ENCODE peak calls at places on chromosomes 6 and 20, in nine cellular contexts. F is neural progenitor cell; J is AG09319; O is lung; E is HFF-Myc; P is cardiac fibroblast; Z is CD4-positive, alpha-beta T cell; V is ascending aorta; U is omental fat pad. N is an unnamed sample.

GRCh38 chr20:24690408-24690807 is 221.0 kb downstream of the SYNDIG1 start:
- DNase-seq in J (no peak), E (no peak), V (no peak), Z (no peak), F (no peak), O (no peak), U (no peak), P (no peak), N (no peak)

GRCh38 chr20:55678126-55678525 is 327.2 kb downstream of the CBLN4 start:
- DNase-seq in Z (no peak), E (no peak), F (no peak), J (no peak), O (no peak), V (no peak), U (no peak), P (no peak), N (no peak)

GRCh38 chr6:38933426-38933825 is 115.2 kb upstream of the GLP1R start:
- DNase-seq in U (no peak), J (no peak), Z (no peak), E (no peak), V (no peak), O (no peak), P (peak), F (no peak), N (no peak)

GRCh38 chr20:25017257-25017803 is 24.8 kb upstream of the APMAP start:
- DNase-seq in O (peak), Z (no peak), P (no peak), V (no peak), J (no peak), U (no peak), E (no peak), F (no peak), N (no peak)

GRCh38 chr6:170269151-170269872 is 21.6 kb downstream of the DLL1 start:
- DNase-seq in F (peak), P (no peak), E (no peak), V (no peak), O (no peak), U (no peak), J (no peak), Z (no peak), N (no peak)

GRCh38 chr6:41736207-41736710 is 851 bp upstream of the TFEB start:
- DNase-seq in Z (no peak), F (peak), O (no peak), J (no peak), U (no peak), V (no peak), E (no peak), P (no peak), N (no peak)

GRCh38 chr6:121849477-121849876 is 414.0 kb downstream of the GJA1 start:
- DNase-seq in J (no peak), P (peak), Z (no peak), U (no peak), E (peak), O (peak), V (no peak), F (peak), N (peak)

GRCh38 chr20:11117808-11118528 is 444.2 kb upstream of the JAG1 start:
- DNase-seq in Z (no peak), O (no peak), U (no peak), V (no peak), P (peak), F (no peak), J (no peak), E (no peak), N (no peak)

GRCh38 chr6:42316981-42317380 is 99.3 kb upstream of the MRPS10 start:
- DNase-seq in E (no peak), F (no peak), O (no peak), U (no peak), V (no peak), Z (no peak), J (no peak), P (no peak), N (no peak)

GRCh38 chr6:31058128-31058894 is 48.0 kb downstream of the MUC22 start:
- DNase-seq in F (peak), O (peak), Z (no peak), P (peak), E (peak), U (no peak), J (peak), V (no peak), N (no peak)

GRCh38 chr6:33276864-33277662 is at the start of gene B3GALT4:
- DNase-seq in E (peak), U (no peak), Z (peak), F (peak), J (no peak), P (peak), O (peak), V (no peak), N (peak)

GRCh38 chr6:145895802-145896201 is 68.4 kb downstream of the SHPRH start:
- DNase-seq in F (no peak), O (no peak), U (no peak), V (no peak), Z (no peak), J (no peak), P (peak), E (no peak), N (no peak)

GRCh38 chr6:4346659-4347333 is 211.4 kb upstream of the ECI2 start:
- DNase-seq in P (no peak), Z (no peak), E (no peak), U (no peak), O (no peak), F (no peak), V (no peak), J (no peak), N (no peak)

GRCh38 chr6:24796616-24797290 is 2.0 kb downstream of the ARMH2 start:
- DNase-seq in Z (no peak), U (no peak), J (no peak), P (no peak), V (no peak), F (no peak), O (no peak), E (no peak), N (peak)

GRCh38 chr6:14709066-14709670 is 536.7 kb upstream of the JARID2 start:
- DNase-seq in F (no peak), U (no peak), P (no peak), Z (no peak), E (no peak), O (no peak), V (no peak), J (no peak), N (no peak)

GRCh38 chr6:2132416-2132815 is 113.0 kb downstream of the GMDS start:
- DNase-seq in P (peak), Z (no peak), F (no peak), U (no peak), V (no peak), O (no peak), J (no peak), E (no peak), N (no peak)

GRCh38 chr20:36128463-36129176 is 25.9 kb upstream of the EPB41L1 start:
- DNase-seq in Z (no peak), F (no peak), E (peak), V (no peak), J (peak), U (no peak), O (no peak), P (peak), N (no peak)

GRCh38 chr6:51513891-51514290 is 573.5 kb downstream of the PKHD1 start:
- DNase-seq in Z (no peak), V (no peak), J (no peak), F (peak), P (no peak), E (no peak), U (no peak), O (no peak), N (no peak)

GRCh38 chr6:46998436-46999017 is 43.6 kb downstream of the ADGRF1 start:
- DNase-seq in F (no peak), V (no peak), J (no peak), U (no peak), O (no peak), Z (no peak), P (no peak), E (no peak), N (no peak)

DNA sequence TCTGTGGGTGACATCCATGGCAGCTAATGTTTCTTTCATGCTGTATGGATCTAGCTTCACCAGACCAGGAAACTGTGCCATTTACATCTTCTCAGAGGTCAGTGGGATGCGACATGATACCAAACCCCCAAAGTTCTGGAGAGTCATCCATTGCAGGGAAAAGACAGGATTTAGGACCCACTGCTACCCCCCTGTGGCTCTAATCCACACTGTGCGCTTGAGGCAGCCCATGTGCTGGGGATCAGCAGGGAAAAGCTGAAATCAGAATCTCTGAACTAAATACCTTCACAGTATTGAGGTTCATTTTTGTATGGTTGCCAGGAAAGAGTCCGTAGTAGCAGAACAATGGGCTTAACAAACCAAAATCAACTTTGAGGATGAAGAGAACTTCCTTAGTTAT is 164.4 kb downstream of the TMEM242 start:
- DNase-seq in U (no peak), O (no peak), V (no peak), F (peak), J (no peak), P (no peak), E (no peak), Z (no peak), N (no peak)
- TF ChIP-seq CTCF in U (no peak), O (no peak), V (no peak), F (peak), J (no peak), P (no peak), E (peak), Z (no peak), N (no peak)

DNA sequence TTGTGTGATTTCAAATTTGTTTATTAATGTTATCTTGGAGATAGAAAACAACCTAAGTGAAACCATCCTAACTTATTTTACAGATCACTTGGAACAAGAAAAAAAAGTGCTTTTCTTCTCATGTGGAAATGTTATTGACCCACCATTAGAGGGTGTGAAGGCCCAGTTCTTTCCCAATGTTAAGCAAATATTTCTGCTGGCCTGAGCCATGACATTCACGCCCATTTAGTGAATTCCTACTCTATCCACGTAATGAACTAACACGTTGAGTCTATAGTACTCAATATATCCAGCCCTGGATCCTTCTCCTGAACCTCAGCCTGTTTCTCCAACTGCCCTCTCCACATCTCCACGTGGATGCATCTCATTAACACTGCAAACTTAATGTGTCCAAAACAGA is 180.6 kb upstream of the ZFP64 start:
- DNase-seq in J (no peak), V (no peak), U (no peak), F (no peak), O (no peak), E (no peak), P (no peak), Z (no peak), N (no peak)
- TF ChIP-seq CTCF in J (no peak), V (no peak), U (no peak), F (no peak), O (no peak), E (no peak), P (no peak), Z (no peak), N (no peak)

GRCh38 chr6:158999669-159000403 is at the start of gene RSPH3:
- DNase-seq in Z (peak), P (peak), O (peak), F (peak), E (peak), J (peak), U (peak), V (peak), N (peak)
- TF ChIP-seq CTCF in Z (no peak), P (no peak), O (no peak), F (peak), E (peak), J (peak), U (no peak), V (no peak), N (no peak)

GRCh38 chr20:47535088-47535487 is 33.4 kb downstream of the NCOA3 start:
- DNase-seq in U (no peak), V (no peak), E (no peak), F (peak), O (no peak), Z (no peak), P (no peak), J (no peak), N (no peak)
- TF ChIP-seq CTCF in U (no peak), V (no peak), E (peak), F (peak), O (no peak), Z (no peak), P (no peak), J (no peak), N (no peak)

GRCh38 chr6:10424005-10424404 is 9.1 kb upstream of the TFAP2A start:
- DNase-seq in J (no peak), E (no peak), P (no peak), O (no peak), V (no peak), F (no peak), Z (no peak), U (no peak), N (no peak)
- TF ChIP-seq CTCF in J (no peak), E (peak), P (no peak), O (no peak), V (no peak), F (peak), Z (no peak), U (no peak), N (no peak)

GRCh38 chr20:15865553-15865952 is 707.7 kb downstream of the KIF16B start:
- DNase-seq in F (no peak), V (no peak), P (no peak), J (no peak), O (no peak), U (no peak), E (no peak), Z (no peak), N (no peak)
- TF ChIP-seq CTCF in F (no peak), V (no peak), P (no peak), J (no peak), O (no peak), U (no peak), E (no peak), Z (no peak), N (no peak)

DNA sequence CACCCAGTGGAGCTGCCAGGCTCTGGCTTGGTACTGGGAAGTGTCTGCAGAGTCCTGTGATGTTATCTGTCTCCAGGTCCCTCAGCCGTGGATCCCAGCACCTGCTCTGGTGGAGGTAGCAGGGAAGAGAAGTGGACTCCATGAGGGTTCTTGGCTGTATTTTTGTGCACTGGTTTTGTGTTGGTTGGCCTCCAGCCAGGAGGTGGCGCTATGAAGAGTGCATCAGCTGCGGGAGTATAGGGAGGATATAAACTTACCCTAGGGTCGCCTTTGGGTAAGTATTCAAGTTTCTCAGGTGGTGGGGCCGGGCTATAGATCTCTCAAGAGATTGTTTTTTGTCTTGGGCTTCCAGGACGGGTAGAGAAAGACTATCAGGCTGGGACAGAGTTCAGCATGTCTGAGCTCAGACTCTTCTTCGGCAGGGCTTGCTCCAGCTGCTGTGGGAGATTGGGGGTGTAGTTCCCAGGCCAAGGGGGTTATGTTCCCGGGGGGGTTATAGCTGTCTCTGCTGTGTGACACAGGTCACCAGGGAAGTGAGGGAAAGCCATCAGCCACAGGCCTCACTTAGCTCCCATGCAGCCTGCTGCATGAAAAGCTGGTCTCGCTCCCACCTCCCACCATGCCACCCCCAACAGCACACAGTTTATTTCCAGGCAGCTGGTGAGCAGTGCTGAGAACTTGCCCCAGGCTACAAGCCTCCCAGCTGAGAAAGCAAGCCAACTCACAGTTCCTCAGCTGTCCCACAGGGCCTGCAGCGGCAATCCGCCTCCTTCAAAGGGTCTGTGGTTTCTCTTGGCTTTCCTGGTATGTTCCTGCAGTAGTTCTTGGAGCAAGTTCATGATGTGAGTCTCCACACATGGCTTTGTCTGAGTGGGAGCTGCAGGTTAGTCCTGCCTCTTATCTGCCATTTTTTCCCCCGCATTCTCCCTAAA is 115.7 kb downstream of the AIG1 start:
- DNase-seq in Z (no peak), V (no peak), F (no peak), P (peak), E (peak), U (no peak), J (peak), O (no peak), N (no peak)
- TF ChIP-seq CTCF in Z (no peak), V (no peak), F (peak), P (no peak), E (peak), U (no peak), J (no peak), O (no peak), N (no peak)

DNA sequence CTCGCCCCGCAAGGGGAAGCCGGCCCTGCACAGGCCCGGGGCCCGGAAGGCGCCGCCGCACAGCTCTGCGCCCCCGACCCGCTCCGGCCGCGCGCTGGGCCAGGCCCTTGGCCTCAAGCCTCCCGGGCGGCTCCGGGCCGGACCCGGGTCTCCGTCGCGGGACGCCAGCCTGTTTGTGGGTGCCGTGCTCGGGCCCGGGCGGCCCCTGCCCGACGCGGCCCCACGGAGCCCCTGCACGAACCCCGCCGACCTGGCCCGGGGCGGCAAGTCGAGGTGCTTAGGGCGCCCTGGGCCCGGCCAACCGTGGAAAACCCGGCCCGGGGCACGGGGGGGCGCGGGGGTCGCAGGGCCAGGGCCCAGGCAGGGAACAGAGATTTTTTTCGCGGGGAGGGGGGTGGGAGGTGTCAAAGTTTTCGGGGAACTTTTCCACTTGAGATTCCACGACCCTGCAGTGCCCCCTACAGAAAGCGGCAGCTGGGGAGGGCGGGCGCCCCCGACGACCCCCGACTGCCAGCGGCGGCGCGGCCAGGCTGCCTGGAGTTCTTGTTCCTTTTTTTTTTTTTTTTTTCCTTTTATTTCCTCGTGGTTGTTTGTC is 805 bp upstream of the STX16 start:
- DNase-seq in F (peak), V (no peak), E (no peak), J (no peak), O (no peak), P (no peak), Z (peak), U (no peak), N (peak)
- TF ChIP-seq CTCF in F (no peak), V (no peak), E (peak), J (no peak), O (no peak), P (no peak), Z (peak), U (no peak), N (no peak)